ENCODE peak calls at places on chromosomes 2 and 18, in ten cellular contexts. J, T, D, L, C, P, X, O, K and Z are unnamed samples.

GRCh38 chr2:23521060-23521459 is 136.1 kb downstream of the KLHL29 start:
- DNase-seq in T (no peak), X (no peak), L (no peak), O (no peak), D (no peak), C (no peak), P (no peak), J (no peak), K (no peak), Z (no peak)

GRCh38 chr18:80194874-80195570 is 52.3 kb downstream of the PARD6G start:
- DNase-seq in J (no peak), P (no peak), C (no peak), T (no peak), L (no peak), X (no peak), K (peak), D (no peak), O (no peak), Z (no peak)

GRCh38 chr2:128809256-128809636 is 490.6 kb upstream of the HS6ST1 start:
- DNase-seq in J (peak), C (no peak), K (no peak), X (no peak), D (no peak), O (no peak), T (no peak), L (peak), P (peak), Z (peak)

GRCh38 chr2:240921319-240922233 is 15.4 kb downstream of the CROCC2 start:
- DNase-seq in K (peak), T (peak), L (peak), X (peak), C (no peak), J (peak), P (peak), D (no peak), O (no peak), Z (peak)

GRCh38 chr2:134144651-134145050 is 109.2 kb upstream of the MGAT5 start:
- DNase-seq in T (no peak), X (no peak), P (no peak), L (no peak), J (no peak), O (no peak), C (no peak), D (no peak), K (no peak), Z (no peak)

GRCh38 chr2:157540102-157540501 is 88.6 kb downstream of the ACVR1C start:
- DNase-seq in O (no peak), L (no peak), D (no peak), J (no peak), K (no peak), P (no peak), X (no peak), T (no peak), C (no peak), Z (no peak)

GRCh38 chr18:64993695-64994094 is 757.1 kb upstream of the CDH7 start:
- DNase-seq in L (no peak), P (no peak), J (no peak), C (no peak), K (no peak), T (no peak), X (no peak), D (no peak), O (no peak), Z (no peak)

GRCh38 chr2:233007270-233007669 is 5.8 kb downstream of the NGEF start:
- DNase-seq in X (no peak), T (no peak), J (no peak), P (no peak), K (no peak), C (no peak), O (no peak), D (no peak), L (no peak), Z (no peak)

GRCh38 chr2:239586651-239587310 is 186.0 kb upstream of the HDAC4 start:
- DNase-seq in X (no peak), O (no peak), C (no peak), D (no peak), J (no peak), T (no peak), L (no peak), P (no peak), K (no peak), Z (no peak)

GRCh38 chr18:77031662-77032061 is 100.9 kb downstream of the MBP start:
- DNase-seq in C (no peak), O (no peak), K (no peak), D (no peak), T (no peak), X (no peak), L (no peak), P (no peak), J (no peak), Z (no peak)

GRCh38 chr2:54523336-54523959 is 67.3 kb downstream of the SPTBN1 start:
- DNase-seq in L (no peak), O (no peak), T (peak), K (no peak), C (no peak), J (no peak), D (no peak), P (no peak), X (no peak), Z (no peak)

GRCh38 chr18:13266208-13267100 is 47.9 kb downstream of the LDLRAD4 start:
- DNase-seq in D (no peak), K (peak), P (no peak), C (no peak), J (no peak), X (peak), L (peak), T (peak), O (no peak), Z (no peak)

GRCh38 chr18:7987284-7987976 is 420.3 kb downstream of the PTPRM start:
- DNase-seq in L (peak), K (no peak), D (no peak), O (no peak), P (peak), T (peak), J (peak), C (no peak), X (no peak), Z (no peak)

GRCh38 chr2:238979636-238980035 is 131.8 kb downstream of the TWIST2 start:
- DNase-seq in L (no peak), K (no peak), P (no peak), X (no peak), C (no peak), T (no peak), D (no peak), O (no peak), J (peak), Z (no peak)

GRCh38 chr2:104849618-104850097 is 4.3 kb upstream of the POU3F3 start:
- DNase-seq in L (peak), P (peak), O (peak), K (no peak), T (peak), J (peak), D (no peak), X (peak), C (peak), Z (peak)

GRCh38 chr18:70377317-70377799 is 88.5 kb downstream of the SOCS6 start:
- DNase-seq in K (no peak), D (no peak), P (no peak), X (no peak), C (no peak), O (no peak), J (no peak), L (no peak), T (no peak), Z (no peak)

GRCh38 chr2:200466703-200467418 is 43.0 kb downstream of the KCTD18 start:
- DNase-seq in O (no peak), D (peak), C (no peak), T (peak), L (no peak), J (peak), K (no peak), X (peak), P (no peak), Z (no peak)

GRCh38 chr2:74603282-74604000 is 44.7 kb downstream of the M1AP start:
- DNase-seq in D (no peak), T (no peak), K (no peak), C (no peak), P (no peak), X (no peak), O (no peak), L (no peak), J (no peak), Z (no peak)

GRCh38 chr2:191675807-191676667 is 1.9 kb upstream of the NABP1 start:
- DNase-seq in C (no peak), K (peak), D (no peak), T (peak), L (no peak), J (no peak), O (no peak), P (no peak), X (peak), Z (no peak)

GRCh38 chr2:96872591-96873349 is 2.9 kb upstream of the SEMA4C start:
- DNase-seq in P (peak), D (no peak), K (no peak), J (peak), O (no peak), T (no peak), L (no peak), X (no peak), C (no peak), Z (no peak)

GRCh38 chr2:74515271-74516069 is 1.2 kb downstream of the TLX2 start:
- DNase-seq in P (no peak), D (no peak), C (no peak), J (no peak), O (no peak), K (no peak), L (no peak), X (no peak), T (no peak), Z (no peak)

GRCh38 chr2:173568054-173568453 is 213.4 kb downstream of the CDCA7 start:
- DNase-seq in X (no peak), O (no peak), C (peak), D (no peak), J (peak), T (peak), K (peak), L (peak), P (no peak), Z (no peak)

GRCh38 chr2:128450211-128451015 is 131.7 kb upstream of the HS6ST1 start:
- DNase-seq in J (no peak), O (no peak), T (no peak), X (no peak), C (no peak), D (no peak), K (peak), L (no peak), P (no peak), Z (no peak)

GRCh38 chr2:96533292-96534073 is 3.1 kb upstream of the ARID5A start:
- DNase-seq in D (no peak), O (no peak), K (peak), J (peak), P (peak), T (peak), C (no peak), X (peak), L (peak), Z (no peak)